ENCODE peak calls at places on chromosomes 4 and X, in four cellular contexts. F is ascending aorta, D is GM06990, S is tibial nerve. L is an unnamed sample.

GRCh38 chrX:108439434-108439883 is at the start of gene COL4A5:
- DNase-seq in F (no peak), D (peak; percentile 20), S (no peak), L (peak; percentile 71)

GRCh38 chr4:52833941-52834525 is 28.1 kb upstream of the RASL11B start:
- DNase-seq in F (no peak), D (no peak), S (no peak), L (no peak)

GRCh38 chr4:168707205-168707604 is 210.4 kb downstream of the PALLD start:
- DNase-seq in F (no peak), D (no peak), S (no peak), L (no peak)

GRCh38 chr4:114924311-114924710 is 189.1 kb downstream of the NDST4 start:
- DNase-seq in F (no peak), D (no peak), S (no peak), L (peak; percentile 35)

GRCh38 chrX:69424161-69424560 is 80.0 kb upstream of the NALF2 start:
- DNase-seq in F (no peak), D (no peak), S (no peak), L (peak; percentile 21)

GRCh38 chr4:16157609-16158503 is 68.4 kb downstream of the TAPT1 start:
- DNase-seq in F (no peak), D (no peak), S (no peak), L (peak; percentile 47)

GRCh38 chr4:162727232-162727631 is 439.5 kb downstream of the NAF1 start:
- DNase-seq in F (no peak), D (no peak), S (no peak), L (no peak)

GRCh38 chr4:88177981-88178632 is 19.7 kb upstream of the ABCG2 start:
- DNase-seq in F (no peak), D (no peak), S (no peak), L (peak; percentile 75)

GRCh38 chr4:5758741-5759140 is 47.7 kb downstream of the EVC start:
- DNase-seq in F (no peak), D (peak; percentile 61), S (no peak), L (no peak)

DNA sequence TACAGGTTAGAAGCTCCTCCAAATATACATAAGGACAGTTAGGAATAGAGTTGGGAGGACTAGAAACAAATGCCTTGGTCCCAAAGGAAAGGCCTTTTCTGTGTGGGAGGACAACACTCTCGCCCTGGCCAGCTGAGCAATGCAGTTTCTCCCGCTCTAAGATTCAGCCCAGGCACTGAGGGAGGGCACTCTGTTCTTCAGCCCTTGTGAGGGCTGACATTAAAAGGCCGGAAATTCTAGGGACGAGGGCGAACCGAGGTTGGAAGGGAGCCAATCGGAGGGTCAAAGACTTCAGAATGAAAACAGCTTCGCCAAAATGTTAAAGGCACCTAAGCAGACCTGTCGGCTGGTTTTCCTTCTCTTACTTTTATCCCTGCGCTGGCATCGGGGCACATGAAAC is 2.9 kb upstream of the PTCHD1 start:
- DNase-seq in F (no peak), D (no peak), S (no peak), L (peak; percentile 48)
- H3K27me3 ChIP-seq in F (peaks cover 8% of the 10 kb centered on the region), D (no peaks in the 10 kb centered on the region), S (peaks cover 61% of the 10 kb centered on the region), L (peaks cover 19% of the 10 kb centered on the region)

GRCh38 chrX:54933150-54933826 is 12.7 kb downstream of the TRO start:
- DNase-seq in F (no peak), D (no peak), S (no peak), L (no peak)

GRCh38 chrX:54926978-54927377 is 6.4 kb downstream of the TRO start:
- DNase-seq in F (no peak), D (no peak), S (no peak), L (peak; percentile 0)

GRCh38 chrX:54931107-54931506 is 10.5 kb downstream of the TRO start:
- DNase-seq in F (no peak), D (no peak), S (no peak), L (no peak)

GRCh38 chrX:54930291-54931049 is 9.8 kb downstream of the TRO start:
- DNase-seq in F (no peak), D (no peak), S (no peak), L (no peak)

DNA sequence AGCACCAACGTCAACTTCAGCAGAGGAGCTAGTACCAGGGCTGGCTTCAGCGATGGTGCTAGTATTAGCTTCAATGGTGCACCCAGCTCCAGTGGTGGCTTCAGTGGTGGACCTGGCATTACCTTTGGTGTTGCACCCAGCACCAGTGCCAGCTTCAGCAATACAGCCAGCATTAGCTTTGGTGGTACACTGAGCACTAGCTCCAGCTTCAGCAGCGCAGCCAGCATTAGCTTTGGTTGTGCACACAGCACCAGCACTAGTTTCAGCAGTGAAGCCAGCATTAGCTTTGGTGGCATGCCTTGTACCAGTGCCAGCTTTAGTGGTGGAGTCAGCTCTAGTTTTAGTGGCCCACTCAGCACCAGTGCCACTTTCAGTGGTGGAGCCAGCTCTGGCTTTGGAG is 8.3 kb downstream of the TRO start:
- DNase-seq in F (no peak), D (no peak), S (no peak), L (peak; percentile 1)
- H3K4me3 ChIP-seq in F (no peak overlapping the region), D (no peak overlapping the region), S (no peak overlapping the region), L (no peak overlapping the region)

GRCh38 chr4:187940299-187940698 is 55.3 kb upstream of the ZFP42 start:
- DNase-seq in F (no peak), D (no peak), S (no peak), L (no peak)
- H3K27me3 ChIP-seq in F (no peaks in the 10 kb centered on the region), D (no peaks in the 10 kb centered on the region), S (no peaks in the 10 kb centered on the region), L (no peaks in the 10 kb centered on the region)

GRCh38 chr4:84865600-84865999 is 100.9 kb downstream of the WDFY3 start:
- DNase-seq in F (no peak), D (no peak), S (no peak), L (no peak)

GRCh38 chr4:84862064-84862463 is 104.4 kb downstream of the WDFY3 start:
- DNase-seq in F (no peak), D (no peak), S (no peak), L (no peak)

GRCh38 chr4:84870398-84871163 is 95.9 kb downstream of the WDFY3 start:
- DNase-seq in F (no peak), D (no peak), S (no peak), L (peak; percentile 43)

DNA sequence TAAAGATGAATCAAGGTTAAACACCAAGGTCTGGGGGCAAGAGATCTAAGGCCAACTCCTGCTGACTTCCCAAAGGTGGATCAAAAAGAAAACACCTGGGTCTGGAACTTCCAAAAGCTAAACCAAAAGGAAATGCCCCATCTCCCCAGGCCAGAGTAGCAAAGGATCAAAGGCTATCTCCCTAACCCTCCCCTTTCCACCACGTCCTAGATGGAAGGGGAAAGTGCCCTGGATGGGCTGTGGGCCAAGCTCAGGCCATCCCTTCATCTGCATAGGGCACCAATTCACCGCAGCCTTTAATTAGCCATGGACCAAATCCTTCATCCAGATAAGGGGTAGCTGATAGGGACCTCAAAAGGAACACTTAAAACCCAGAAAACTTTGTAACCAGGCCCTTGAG is 100.2 kb downstream of the WDFY3 start:
- DNase-seq in F (no peak), D (no peak), S (no peak), L (no peak)
- H3K4me3 ChIP-seq in F (no peak overlapping the region), D (no peak overlapping the region), S (no peak overlapping the region), L (no peak overlapping the region)

GRCh38 chr4:95108883-95109421 is 351.2 kb downstream of the BMPR1B start:
- DNase-seq in F (no peak), D (no peak), S (no peak), L (no peak)
- H3K27me3 ChIP-seq in F (no peaks in the 10 kb centered on the region), D (no peaks in the 10 kb centered on the region), S (no peaks in the 10 kb centered on the region), L (no peaks in the 10 kb centered on the region)

DNA sequence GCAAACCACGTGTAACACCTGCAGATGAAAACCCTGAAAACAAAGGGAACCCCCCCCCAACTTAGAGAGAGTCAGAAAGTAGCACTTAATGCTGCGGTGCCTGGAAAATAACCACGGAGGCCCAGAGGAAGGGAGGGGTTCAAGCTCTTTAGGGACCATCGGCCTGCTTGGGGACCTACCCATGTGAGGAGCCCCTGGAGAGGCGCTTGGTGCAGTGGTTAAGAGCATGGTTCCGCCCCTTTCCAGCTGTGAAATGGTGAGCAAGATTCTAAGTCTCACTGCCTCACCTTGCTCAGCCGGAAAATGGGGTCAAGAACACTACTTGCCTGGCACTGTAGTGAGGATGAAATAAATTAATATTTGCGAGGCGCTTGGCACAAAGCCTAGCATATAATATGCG is 13.8 kb downstream of the SLC25A5 start:
- DNase-seq in F (no peak), D (no peak), S (no peak), L (no peak)
- H3K4me3 ChIP-seq in F (peak overlapping the region; percentile 22), D (no peak overlapping the region), S (peak overlapping the region; percentile 51), L (no peak overlapping the region)